ENCODE peak calls at places on chromosomes 11 and 22, in seven cellular contexts. B is adipocyte; Q is neural crest cell; O is activated naive CD4-positive, alpha-beta T cell; D is mesenchymal stem cell; M is AG20443; F is SK-MEL-5. Y is an unnamed sample.

GRCh38 chr22:35334010-35334409 is 34.3 kb downstream of the TOM1 start:
- DNase-seq in B (no peak), Q (no peak), O (no peak), F (no peak), D (no peak), M (no peak), Y (no peak)

GRCh38 chr22:35708917-35709316 is 8.8 kb upstream of the APOL5 start:
- DNase-seq in M (no peak), O (no peak), Q (no peak), D (no peak), F (no peak), B (no peak), Y (no peak)

GRCh38 chr22:35638408-35638807 is 9.8 kb upstream of the APOL6 start:
- DNase-seq in Q (no peak), D (peak), F (no peak), B (peak), O (no peak), M (peak), Y (peak)

GRCh38 chr11:130945945-130946344 is 29.7 kb upstream of the SNX19 start:
- DNase-seq in B (peak), M (peak), F (no peak), O (no peak), Q (no peak), D (peak), Y (peak)

GRCh38 chr11:87859583-87859982 is 315.7 kb downstream of the RAB38 start:
- DNase-seq in F (no peak), B (peak), D (no peak), M (no peak), Q (no peak), O (no peak), Y (no peak)

GRCh38 chr22:23110190-23110921 is 31.4 kb downstream of the RSPH14 start:
- DNase-seq in O (no peak), Q (no peak), B (no peak), D (no peak), F (no peak), M (no peak), Y (no peak)

GRCh38 chr11:108561535-108561991 is 32.0 kb downstream of the EXPH5 start:
- DNase-seq in M (peak), B (peak), F (no peak), D (peak), O (no peak), Q (no peak), Y (peak)

GRCh38 chr11:2748061-2748813 is 48.4 kb upstream of the KCNQ1OT1 start:
- DNase-seq in B (no peak), D (no peak), M (no peak), O (no peak), F (no peak), Q (no peak), Y (no peak)

GRCh38 chr22:46142548-46143490 is 7.5 kb upstream of the PPARA start:
- DNase-seq in B (no peak), F (no peak), O (no peak), D (no peak), Q (no peak), M (no peak), Y (no peak)

GRCh38 chr11:10868375-10868774 is 10.5 kb upstream of the ZBED5 start:
- DNase-seq in B (no peak), F (no peak), Q (no peak), D (peak), M (no peak), O (no peak), Y (no peak)